ENCODE peak calls at places on chromosomes 5 and 9, in six cellular contexts. M is A549, B is suprapubic skin, W is body of pancreas, J is gastrocnemius medialis, U is NB4. C is an unnamed sample.
A peak's percentile ranks its signal among the peaks of the same experiment; 100 is the strongest.

GRCh38 chr5:34791761-34792244 is 47.2 kb upstream of the TTC23L start:
- DNase-seq in M (no peak), B (no peak), W (no peak), J (no peak), U (no peak), C (no peak)

GRCh38 chr5:150294551-150295071 is 5.0 kb upstream of the CAMK2A start:
- DNase-seq in M (no peak), B (no peak), W (no peak), J (no peak), U (no peak), C (no peak)

GRCh38 chr5:142087920-142088679 is 20.5 kb upstream of the NDFIP1 start:
- DNase-seq in M (no peak), B (no peak), W (no peak), J (no peak), U (no peak), C (no peak)

GRCh38 chr5:119016125-119016774 is 27.9 kb upstream of the DTWD2 start:
- DNase-seq in M (no peak), B (no peak), W (no peak), J (no peak), U (peak; percentile 23), C (no peak)

GRCh38 chr9:113482991-113483675 is 19.6 kb downstream of the RGS3 start:
- DNase-seq in M (no peak), B (peak; percentile 25), W (no peak), J (no peak), U (no peak), C (no peak)

GRCh38 chr5:32066448-32066847 is 107.7 kb downstream of the GOLPH3 start:
- DNase-seq in M (no peak), B (no peak), W (no peak), J (no peak), U (no peak), C (no peak)

GRCh38 chr5:131595088-131596033 is 39.7 kb downstream of the RAPGEF6 start:
- DNase-seq in M (no peak), B (no peak), W (no peak), J (no peak), U (no peak), C (no peak)

GRCh38 chr5:106140101-106140500 is 1530.6 kb downstream of the EFNA5 start:
- DNase-seq in M (no peak), B (no peak), W (no peak), J (no peak), U (no peak), C (no peak)

DNA sequence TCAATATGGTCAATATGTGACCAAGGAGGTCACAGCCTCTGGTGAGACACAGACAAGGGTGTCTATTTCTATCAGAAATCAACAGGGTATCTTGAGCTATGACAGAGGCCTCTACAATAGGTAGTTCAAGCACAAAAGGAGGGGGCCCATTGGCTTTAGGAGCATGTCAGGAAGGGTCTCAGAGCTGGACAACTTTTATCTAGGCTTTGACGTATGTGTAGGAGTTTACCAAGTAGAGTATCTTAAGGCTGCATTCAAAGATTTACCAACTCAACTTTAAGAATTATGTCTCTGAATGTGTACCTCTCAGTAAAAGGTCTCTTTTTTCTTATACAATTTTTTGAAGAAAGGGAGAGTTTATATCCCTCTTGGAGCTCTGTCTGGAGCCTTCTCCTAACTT is 297.2 kb downstream of the NSG2 start:
- DNase-seq in M (no peak), B (no peak), W (no peak), J (no peak), U (no peak), C (no peak)
- TF ChIP-seq CTCF in M (no peak), B (no peak), W (no peak), J (no peak), U (no peak), C (no peak)

GRCh38 chr9:89425921-89426388 is 72.0 kb downstream of the SEMA4D start:
- DNase-seq in M (no peak), B (no peak), W (no peak), J (no peak), U (no peak), C (no peak)

GRCh38 chr9:89427621-89428221 is 70.2 kb downstream of the SEMA4D start:
- DNase-seq in M (no peak), B (no peak), W (no peak), J (no peak), U (no peak), C (no peak)

GRCh38 chr9:89428222-89428761 is 69.6 kb downstream of the SEMA4D start:
- DNase-seq in M (no peak), B (no peak), W (no peak), J (no peak), U (no peak), C (no peak)

GRCh38 chr9:89425024-89425805 is 72.7 kb downstream of the SEMA4D start:
- DNase-seq in M (no peak), B (no peak), W (no peak), J (no peak), U (no peak), C (no peak)

GRCh38 chr9:89426389-89426961 is 71.4 kb downstream of the SEMA4D start:
- DNase-seq in M (no peak), B (no peak), W (no peak), J (no peak), U (peak; percentile 53), C (no peak)
- TF ChIP-seq POLR2A in M (no peak), B (no peak), W (no peak), J (no peak), U (no peak), C (no peak)

DNA sequence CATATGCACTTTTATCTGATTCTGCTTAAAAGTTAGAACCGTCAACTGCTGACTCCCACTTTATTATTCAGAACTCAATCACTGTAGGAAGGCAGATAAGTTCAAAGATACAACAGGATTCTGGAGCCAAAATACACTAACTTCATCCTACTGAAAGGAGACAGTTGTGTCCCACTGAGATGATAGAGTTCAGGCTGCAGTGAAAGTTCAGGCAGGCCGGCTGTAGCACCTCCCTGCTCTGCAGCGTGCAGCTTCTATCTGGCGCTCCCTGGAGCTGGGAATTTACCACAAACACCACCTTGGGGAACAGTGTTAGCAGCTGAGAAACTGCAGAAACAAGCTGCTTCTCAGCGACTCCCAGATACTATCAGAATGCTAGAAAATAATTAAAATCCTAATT is 52.5 kb upstream of the CNTLN start:
- DNase-seq in M (peak; percentile 29), B (no peak), W (no peak), J (no peak), U (no peak), C (no peak)
- TF ChIP-seq CTCF in M (no peak), B (no peak), W (no peak), J (no peak), U (no peak), C (no peak)

DNA sequence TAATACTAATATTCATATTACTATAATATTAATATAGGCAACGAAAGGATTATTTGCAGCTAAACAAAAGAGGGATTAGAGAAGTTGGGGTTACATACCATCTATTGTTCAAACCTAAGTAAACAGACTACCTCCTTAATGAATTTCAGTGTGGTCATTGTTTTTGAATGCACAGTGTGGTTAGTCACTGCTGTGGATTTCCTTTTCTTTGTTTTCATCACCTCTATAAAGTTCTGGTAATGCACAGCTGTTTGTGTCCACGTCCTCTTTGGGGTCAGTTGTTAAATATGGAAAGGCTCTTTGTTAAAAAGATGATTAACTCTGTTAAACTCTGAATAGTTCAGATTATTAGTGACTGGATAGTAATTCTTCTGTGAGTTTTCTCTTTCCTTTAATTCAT is 233.6 kb downstream of the MAST4 start:
- DNase-seq in M (no peak), B (no peak), W (no peak), J (no peak), U (no peak), C (no peak)
- TF ChIP-seq POLR2A in M (no peak), B (no peak), W (no peak), J (no peak), U (no peak), C (no peak)

GRCh38 chr5:2686296-2686695 is 65.2 kb downstream of the IRX2 start:
- DNase-seq in M (no peak), B (no peak), W (no peak), J (no peak), U (no peak), C (no peak)

GRCh38 chr5:2685651-2686050 is 65.8 kb downstream of the IRX2 start:
- DNase-seq in M (no peak), B (no peak), W (no peak), J (no peak), U (no peak), C (peak; percentile 45)

GRCh38 chr5:2683720-2684119 is 67.8 kb downstream of the IRX2 start:
- DNase-seq in M (no peak), B (no peak), W (no peak), J (no peak), U (no peak), C (no peak)

GRCh38 chr5:2686725-2687124 is 64.8 kb downstream of the IRX2 start:
- DNase-seq in M (no peak), B (no peak), W (no peak), J (no peak), U (no peak), C (no peak)

GRCh38 chr5:2684606-2685005 is 66.9 kb downstream of the IRX2 start:
- DNase-seq in M (no peak), B (no peak), W (no peak), J (no peak), U (no peak), C (peak; percentile 31)
- TF ChIP-seq CTCF in M (no peak), B (no peak), W (no peak), J (no peak), U (no peak), C (no peak)

GRCh38 chr9:99399476-99399875 is 177.4 kb downstream of the SEC61B start:
- DNase-seq in M (no peak), B (no peak), W (no peak), J (no peak), U (no peak), C (no peak)

GRCh38 chr9:99398241-99398640 is 176.2 kb downstream of the SEC61B start:
- DNase-seq in M (no peak), B (no peak), W (no peak), J (no peak), U (no peak), C (no peak)

GRCh38 chr9:99389087-99390033 is 167.3 kb downstream of the SEC61B start:
- DNase-seq in M (no peak), B (no peak), W (no peak), J (no peak), U (no peak), C (no peak)

GRCh38 chr9:99391937-99392574 is 170.0 kb downstream of the SEC61B start:
- DNase-seq in M (no peak), B (no peak), W (no peak), J (no peak), U (no peak), C (no peak)

GRCh38 chr9:99393993-99394392 is 171.9 kb downstream of the SEC61B start:
- DNase-seq in M (no peak), B (no peak), W (no peak), J (no peak), U (no peak), C (no peak)
- TF ChIP-seq POLR2A in M (no peak), B (no peak), W (no peak), J (no peak), U (no peak), C (no peak)

GRCh38 chr5:15183520-15183919 is 311.9 kb upstream of the ANKH start:
- DNase-seq in M (peak; percentile 4), B (no peak), W (no peak), J (no peak), U (no peak), C (no peak)
- TF ChIP-seq CTCF in M (peak; percentile 10), B (no peak), W (no peak), J (no peak), U (no peak), C (no peak)

C was measured in lower leg skin.